ENCODE peak calls at places on chromosomes 2 and 18, in seven cellular contexts. Q is activated gamma-delta T cell treated with Interleukin-2 at 50 U/mL for 16 hours; Z is HTR-8/SVneo; J is left ventricle myocardium superior; Y is NCI-H2081; T is stimulated activated CD8-positive, alpha-beta memory T cell treated with anti-CD3 and anti-CD28 coated beads, Interleukin-4, amount 100 ng/mL, for 1 hour; W is NCI-H345. I is an unnamed sample.

GRCh38 chr2:8477511-8478132 is 204.2 kb upstream of the ID2 start:
- DNase-seq in W (no peak), Y (no peak), J (no peak), Q (no peak), T (no peak), Z (no peak), I (no peak)

GRCh38 chr2:127580167-127581049 is 44.9 kb downstream of the MYO7B start:
- DNase-seq in W (no peak), J (peak), Q (no peak), T (no peak), Z (no peak), Y (no peak), I (no peak)

GRCh38 chr2:186737737-186738508 is 44.1 kb downstream of the FAM171B start:
- DNase-seq in Z (no peak), T (no peak), Y (no peak), J (no peak), W (no peak), Q (no peak), I (no peak)

GRCh38 chr18:24362757-24363156 is 34.9 kb downstream of the OSBPL1A start:
- DNase-seq in J (no peak), Y (no peak), W (no peak), T (no peak), Q (no peak), Z (no peak), I (no peak)

GRCh38 chr2:241903121-241904010 is 33.8 kb downstream of the RTP5 start:
- DNase-seq in Q (no peak), J (peak), T (no peak), W (no peak), Y (no peak), Z (no peak), I (no peak)

GRCh38 chr2:104599802-104600510 is 254.0 kb upstream of the POU3F3 start:
- DNase-seq in Q (no peak), Z (no peak), J (no peak), W (no peak), Y (no peak), T (no peak), I (no peak)

GRCh38 chr18:51211552-51211951 is 14.1 kb upstream of the MEX3C start:
- DNase-seq in Q (peak), Y (no peak), W (no peak), J (peak), Z (no peak), T (no peak), I (peak)

GRCh38 chr2:69298261-69298660 is 88.8 kb downstream of the GFPT1 start:
- DNase-seq in Z (peak), W (no peak), Q (no peak), T (no peak), J (no peak), Y (no peak), I (no peak)

GRCh38 chr2:215280326-215280725 is 31.5 kb upstream of the ATIC start:
- DNase-seq in W (no peak), Y (no peak), T (no peak), Z (no peak), J (no peak), Q (no peak), I (no peak)

GRCh38 chr2:75506131-75506697 is 54.5 kb downstream of the EVA1A start:
- DNase-seq in J (no peak), Y (no peak), W (no peak), Q (no peak), T (no peak), Z (no peak), I (no peak)

GRCh38 chr18:54712315-54712714 is 116.0 kb upstream of the RAB27B start:
- DNase-seq in Z (peak), Y (no peak), J (no peak), Q (no peak), W (no peak), T (no peak), I (no peak)

GRCh38 chr18:43129946-43130523 is 14.6 kb upstream of the RIT2 start:
- DNase-seq in Y (no peak), J (no peak), Q (no peak), W (no peak), T (no peak), Z (no peak), I (no peak)

I was measured in glomerular endothelial cell.